ENCODE peak calls at places on chromosome X, in nine cellular contexts. X, Q, M, R, B, A, C, H and U are unnamed samples.

GRCh38 chrX:1462596-1463251 is 10.0 kb upstream of the ASMTL start:
- DNase-seq in B (peak), H (peak), X (peak), C (no peak), A (no peak), R (no peak), Q (peak), M (no peak), U (peak)

GRCh38 chrX:51743179-51743957 is at the start of gene GSPT2:
- DNase-seq in M (peak), R (peak), Q (peak), B (peak), H (peak), A (peak), X (peak), C (peak), U (peak)

GRCh38 chrX:31499120-31499519 is 427.3 kb upstream of the FTHL17 start:
- DNase-seq in M (no peak), H (peak), X (peak), Q (no peak), A (no peak), R (no peak), B (no peak), C (no peak), U (no peak)

GRCh38 chrX:53321943-53322497 is 40.6 kb upstream of the IQSEC2 start:
- DNase-seq in A (no peak), B (no peak), Q (no peak), R (no peak), H (no peak), C (peak), X (no peak), M (no peak), U (no peak)

GRCh38 chrX:18889982-18890381 is 93.9 kb downstream of the PHKA2 start:
- DNase-seq in R (no peak), B (no peak), Q (no peak), X (no peak), A (no peak), C (no peak), M (no peak), H (no peak), U (no peak)

GRCh38 chrX:29432534-29432933 is 782.8 kb upstream of the MAGEB2 start:
- DNase-seq in C (no peak), R (no peak), H (no peak), X (no peak), A (no peak), B (no peak), Q (no peak), M (no peak), U (no peak)

GRCh38 chrX:38627683-38628082 is 66.3 kb downstream of the TSPAN7 start:
- DNase-seq in A (no peak), H (peak), Q (no peak), C (no peak), M (peak), R (no peak), B (no peak), X (peak), U (no peak)

GRCh38 chrX:139559383-139560042 is 29.0 kb downstream of the F9 start:
- DNase-seq in B (no peak), Q (no peak), H (peak), C (peak), X (peak), R (no peak), M (peak), A (no peak), U (no peak)

GRCh38 chrX:29496636-29497180 is 718.7 kb upstream of the MAGEB2 start:
- DNase-seq in C (no peak), M (no peak), H (no peak), A (no peak), Q (no peak), R (no peak), B (no peak), X (peak), U (no peak)

GRCh38 chrX:19479458-19479857 is 35.9 kb downstream of the MAP3K15 start:
- DNase-seq in M (no peak), R (no peak), H (no peak), C (no peak), Q (no peak), B (no peak), A (no peak), X (no peak), U (no peak)

GRCh38 chrX:113400193-113400704 is 559.6 kb upstream of the AMOT start:
- DNase-seq in B (no peak), H (no peak), R (no peak), Q (no peak), C (no peak), X (no peak), A (no peak), M (no peak), U (no peak)

GRCh38 chrX:34632404-34632803 is 24.7 kb downstream of the TMEM47 start:
- DNase-seq in M (no peak), A (no peak), B (no peak), C (no peak), R (no peak), X (no peak), Q (no peak), H (no peak), U (no peak)

GRCh38 chrX:154327026-154327820 is 31.6 kb downstream of the TKTL1 start:
- DNase-seq in Q (peak), B (no peak), C (no peak), X (no peak), A (no peak), R (no peak), H (no peak), M (peak), U (no peak)

GRCh38 chrX:48450076-48450475 is 20.0 kb downstream of the SLC38A5 start:
- DNase-seq in B (no peak), A (no peak), R (no peak), C (no peak), M (no peak), H (no peak), Q (no peak), X (no peak), U (no peak)

DNA sequence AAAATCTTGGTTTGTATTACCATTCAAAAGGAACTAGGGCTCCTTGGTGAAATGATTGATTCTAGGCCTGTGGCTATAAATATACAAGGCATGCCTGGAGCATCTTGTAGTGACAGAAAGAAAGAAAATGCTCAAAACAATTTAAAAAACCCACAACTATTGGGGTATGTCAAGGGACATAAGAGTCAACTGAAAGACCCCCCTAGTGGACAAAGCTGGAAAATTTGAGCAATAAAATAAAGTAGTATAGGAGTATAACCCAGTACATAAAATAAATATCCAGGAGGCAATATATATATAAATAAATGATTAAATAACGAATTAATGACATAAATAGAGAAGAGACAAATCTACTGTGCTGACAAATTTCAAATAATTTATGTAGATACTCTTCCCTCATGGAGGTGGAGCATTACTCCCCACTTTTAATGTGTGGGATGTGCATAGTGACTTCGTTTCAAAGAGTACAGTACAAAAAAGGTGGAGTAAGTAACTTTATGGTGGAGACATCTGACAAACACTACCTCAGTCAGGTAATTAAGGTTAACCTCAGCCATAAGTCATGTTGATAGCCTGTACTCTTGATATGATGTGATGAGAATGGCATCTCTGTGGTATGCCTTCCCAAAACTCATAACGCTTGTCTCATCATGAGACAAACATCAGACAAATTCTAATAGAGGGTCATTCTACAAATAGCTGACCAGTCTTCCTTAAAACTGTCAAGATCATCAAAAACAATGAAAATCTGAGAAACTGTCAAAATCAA is 185.0 kb upstream of the GLRA2 start:
- DNase-seq in A (no peak), H (no peak), X (no peak), Q (no peak), B (no peak), M (no peak), R (no peak), C (no peak), U (no peak)
- TF ChIP-seq CTCF in A (no peak), H (no peak), X (no peak), Q (peak), B (no peak), M (peak), R (no peak), C (no peak), U (no peak)

DNA sequence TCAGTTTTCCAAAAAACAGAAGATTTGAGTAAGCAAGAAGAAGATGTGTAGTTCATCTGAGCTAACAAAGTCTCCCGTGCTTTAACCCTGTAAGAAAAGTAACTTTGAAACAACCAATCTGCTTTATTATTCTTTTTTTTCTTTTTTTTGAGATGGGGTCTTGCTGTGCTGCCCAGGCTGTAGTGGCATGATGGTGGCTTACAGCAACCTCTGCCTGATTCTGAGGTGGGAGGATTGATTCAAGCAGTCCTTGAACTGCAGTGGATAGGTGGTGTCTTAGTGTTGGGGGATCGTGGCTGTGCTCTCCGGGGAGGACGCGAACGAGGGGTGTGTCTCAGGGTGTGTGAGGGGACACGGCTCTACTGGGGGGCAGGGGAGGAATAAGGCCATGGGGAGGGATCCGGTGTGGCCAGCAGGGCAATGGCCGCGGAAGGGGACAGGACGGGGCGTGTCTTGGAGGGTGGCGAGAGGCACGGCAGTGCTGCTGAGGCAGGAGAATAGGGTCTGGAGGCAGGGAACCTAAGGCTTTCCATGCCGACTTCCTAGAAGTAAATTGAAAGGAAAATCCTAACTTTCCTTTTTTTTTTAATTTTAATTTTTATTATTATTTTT is 2.4 kb downstream of the ARSD start:
- DNase-seq in R (no peak), Q (no peak), H (no peak), C (no peak), M (no peak), A (no peak), B (no peak), X (no peak), U (no peak)
- H3K27ac ChIP-seq in R (no peak), Q (no peak), H (no peak), C (peak), M (no peak), A (no peak), B (no peak), X (no peak), U (no peak)

DNA sequence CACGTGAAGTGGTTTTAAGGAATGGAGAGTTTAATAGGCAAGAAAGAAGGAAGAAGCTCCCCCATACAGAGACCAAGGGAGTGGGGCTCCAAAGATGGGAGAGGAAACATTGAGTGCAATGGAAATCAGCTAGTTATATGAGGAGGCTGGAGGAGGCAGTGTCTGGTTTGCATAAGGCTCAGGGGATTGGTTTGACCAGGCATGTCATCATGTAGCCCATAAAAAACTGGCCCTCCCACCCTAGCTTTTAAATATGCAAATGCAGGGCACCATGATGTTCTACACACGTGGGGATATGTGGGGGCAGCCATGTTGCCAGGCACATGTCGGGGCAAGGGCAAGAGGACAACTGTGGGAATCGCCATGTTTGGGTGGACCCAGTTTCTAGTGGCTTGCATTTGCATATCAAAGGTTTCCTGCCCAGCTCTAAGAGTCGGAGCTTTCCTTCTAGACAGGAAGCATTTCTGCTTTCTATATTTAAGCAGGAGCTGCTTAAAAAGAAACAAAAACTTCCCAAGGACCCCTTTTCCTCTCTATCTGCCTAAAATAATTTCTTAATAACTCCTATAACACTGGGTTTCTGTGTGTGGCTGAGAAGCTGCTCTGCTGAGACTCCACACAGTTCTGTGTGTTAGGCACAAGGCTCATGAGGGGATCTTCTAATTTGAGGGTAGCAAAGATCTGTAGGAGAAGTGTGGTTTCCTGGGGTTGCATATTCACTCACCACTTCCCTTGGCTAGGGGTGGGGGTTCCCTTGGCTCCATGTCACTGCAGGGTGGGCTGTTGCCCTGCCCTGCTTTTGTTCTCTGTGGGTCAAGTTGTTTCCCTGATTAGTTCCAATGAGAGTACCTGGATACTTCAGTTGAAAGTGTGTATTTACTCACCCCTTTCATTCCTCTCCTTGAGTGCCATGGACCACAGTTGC is 113.5 kb downstream of the VSIG4 start:
- DNase-seq in Q (no peak), A (no peak), X (no peak), H (no peak), M (peak), C (no peak), B (peak), R (no peak), U (no peak)
- H3K4me3 ChIP-seq in Q (no peak), A (no peak), X (no peak), H (no peak), M (peak), C (no peak), B (no peak), R (no peak), U (no peak)

GRCh38 chrX:115561605-115562491 is 874 bp downstream of the PLS3 start:
- DNase-seq in A (peak), H (no peak), M (no peak), B (no peak), R (peak), Q (peak), C (peak), X (peak), U (peak)
- TF ChIP-seq CTCF in A (no peak), H (peak), M (no peak), B (no peak), R (no peak), Q (no peak), C (peak), X (no peak), U (no peak)

GRCh38 chrX:135009838-135010237 is 12.5 kb downstream of the RTL8B start:
- DNase-seq in Q (no peak), M (no peak), B (no peak), A (no peak), X (no peak), C (no peak), R (no peak), H (no peak), U (no peak)

GRCh38 chrX:135000516-135000915 is 9.7 kb downstream of the SMIM10 start:
- DNase-seq in C (no peak), H (no peak), A (no peak), Q (no peak), X (peak), M (no peak), R (no peak), B (no peak), U (no peak)

GRCh38 chrX:135009057-135009605 is 13.2 kb downstream of the RTL8B start:
- DNase-seq in R (no peak), X (no peak), C (no peak), H (no peak), M (no peak), A (no peak), Q (no peak), B (no peak), U (no peak)

GRCh38 chrX:134999469-134999868 is 8.7 kb downstream of the SMIM10 start:
- DNase-seq in C (peak), M (peak), X (peak), H (no peak), Q (no peak), A (no peak), R (no peak), B (no peak), U (no peak)

GRCh38 chrX:135003876-135004623 is 13.3 kb downstream of the SMIM10 start:
- DNase-seq in H (peak), M (peak), Q (peak), X (peak), A (peak), B (peak), R (peak), C (peak), U (peak)
- H3K27ac ChIP-seq in H (no peak), M (no peak), Q (peak), X (peak), A (peak), B (peak), R (peak), C (no peak), U (peak)

DNA sequence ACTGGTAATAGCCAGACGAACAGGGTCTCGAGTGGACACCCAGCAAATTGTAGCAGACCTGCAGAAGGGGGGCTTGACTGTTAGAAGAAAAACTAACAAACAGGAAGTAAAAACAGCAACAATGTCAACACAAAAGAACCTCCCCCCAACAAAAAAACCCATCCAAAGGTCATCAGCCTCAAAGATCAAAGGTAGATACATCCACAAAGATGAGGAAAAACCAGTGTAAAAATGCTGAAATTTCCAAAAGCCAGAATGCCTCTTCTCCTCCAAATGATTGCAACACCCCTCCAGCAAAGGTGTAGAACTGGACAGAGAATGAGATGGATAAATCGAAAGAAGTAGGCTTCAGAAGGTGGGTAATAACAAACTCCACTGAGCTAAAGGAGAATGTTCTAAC is 313.0 kb upstream of the TEX13C start:
- DNase-seq in B (no peak), M (no peak), X (no peak), Q (no peak), C (no peak), R (no peak), H (no peak), A (peak), U (no peak)
- H3K4me3 ChIP-seq in B (no peak), M (no peak), X (no peak), Q (no peak), C (no peak), R (no peak), H (no peak), A (no peak), U (no peak)

DNA sequence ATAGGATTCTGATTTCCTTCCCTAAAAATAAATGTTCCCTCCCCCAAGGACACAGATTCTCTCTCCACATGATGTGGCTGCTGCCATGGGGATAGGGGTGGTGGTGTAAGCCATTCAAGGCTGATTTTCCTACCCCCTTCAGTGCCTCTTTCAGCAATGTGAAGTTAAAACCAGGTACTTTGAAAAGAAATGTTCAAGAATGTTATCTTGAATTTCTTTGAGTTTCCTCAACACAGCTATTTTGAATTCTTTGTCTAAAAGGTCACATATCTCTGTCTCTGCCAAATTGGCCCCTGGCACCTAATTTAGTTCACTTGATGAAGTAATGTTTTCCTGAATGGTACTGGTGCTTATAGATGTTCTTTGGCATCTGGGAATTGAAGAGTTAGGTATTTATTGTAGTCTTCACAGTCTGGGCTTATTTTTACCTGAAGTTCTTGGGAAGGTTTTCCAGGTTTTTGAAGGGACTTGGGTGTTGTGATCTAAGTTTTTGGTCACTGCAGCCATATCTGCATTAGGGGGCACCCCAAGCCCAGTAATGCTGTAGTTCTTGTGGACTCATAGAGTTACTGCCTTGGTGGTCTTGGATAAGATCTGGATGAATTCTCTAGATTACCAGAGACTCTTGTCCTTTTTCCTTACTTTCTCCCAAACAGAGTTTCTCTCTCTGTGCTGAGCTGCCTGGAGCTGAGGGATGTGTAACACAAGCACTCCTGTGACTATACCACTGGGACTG is 7.6 kb upstream of the DIPK2B start:
- DNase-seq in H (no peak), A (no peak), X (no peak), B (no peak), R (no peak), Q (no peak), C (no peak), M (no peak), U (no peak)
- TF ChIP-seq CTCF in H (peak), A (no peak), X (no peak), B (no peak), R (no peak), Q (no peak), C (no peak), M (peak), U (no peak)

DNA sequence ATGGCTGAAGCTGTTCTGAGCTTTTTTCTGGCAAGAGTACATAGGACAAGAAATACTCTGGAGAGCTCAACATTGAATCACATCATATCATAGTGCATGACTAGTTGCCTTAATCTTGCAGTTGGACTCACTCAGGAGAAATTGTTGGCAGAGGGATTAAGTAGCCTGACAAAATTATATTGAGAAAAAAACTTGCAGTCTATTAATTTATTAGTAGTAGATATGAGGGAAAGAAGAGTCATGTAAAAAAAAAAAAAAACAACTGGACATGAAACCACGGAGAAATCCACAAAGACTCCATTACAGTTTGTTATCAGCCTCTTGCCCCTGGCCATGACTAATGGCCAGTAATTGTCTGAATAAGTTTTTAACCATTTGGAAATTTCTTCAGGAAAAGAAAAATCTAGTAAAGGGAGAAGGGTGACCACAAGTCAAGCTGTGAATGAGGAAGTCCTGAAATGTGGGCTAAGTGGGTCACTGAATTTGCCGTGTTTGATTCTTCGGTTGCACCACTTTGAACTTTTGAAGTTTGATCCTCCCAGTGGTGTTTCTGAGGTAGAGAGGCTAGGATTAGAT is 45.6 kb downstream of the FHL1 start:
- DNase-seq in Q (no peak), X (peak), H (no peak), R (no peak), C (no peak), A (no peak), B (no peak), M (no peak), U (no peak)
- H3K27ac ChIP-seq in Q (peak), X (no peak), H (peak), R (peak), C (no peak), A (peak), B (no peak), M (no peak), U (peak)

GRCh38 chrX:119999087-119999634 is 55.6 kb upstream of the NKAP start:
- DNase-seq in C (no peak), M (no peak), X (no peak), R (no peak), B (no peak), H (no peak), Q (no peak), A (no peak), U (no peak)
- H3K4me3 ChIP-seq in C (no peak), M (no peak), X (no peak), R (no peak), B (no peak), H (no peak), Q (no peak), A (no peak), U (peak)